ENCODE peak calls at places on chromosome 12, in nine cellular contexts. U is GM18507; L is NCI-H2171 treated with DMSO at 0.1 percent for 48 hours; G is testis; H is GM04504; Z is HFFc6; P is effector CD8-positive, alpha-beta T cell; X is lower leg skin; S is fibroblast of mammary gland. J is an unnamed sample.

GRCh38 chr12:125518074-125518473 is 452.8 kb downstream of the AACS start:
- DNase-seq in U (no peak), L (no peak), G (peak), H (no peak), Z (no peak), P (no peak), X (no peak), S (no peak), J (no peak)

GRCh38 chr12:9794484-9795063 is 32.7 kb upstream of the KLRF1 start:
- DNase-seq in U (no peak), L (no peak), G (no peak), H (no peak), Z (no peak), P (no peak), X (no peak), S (no peak), J (no peak)

GRCh38 chr12:47999816-48000215 is 4.5 kb downstream of the COL2A1 start:
- DNase-seq in U (no peak), L (no peak), G (no peak), H (no peak), Z (no peak), P (no peak), X (peak), S (no peak), J (no peak)

GRCh38 chr12:108320503-108321293 is 18.4 kb downstream of the CMKLR1 start:
- DNase-seq in U (no peak), L (peak), G (no peak), H (no peak), Z (no peak), P (no peak), X (no peak), S (no peak), J (no peak)

GRCh38 chr12:77213316-77213715 is 147.9 kb upstream of the E2F7 start:
- DNase-seq in U (no peak), L (no peak), G (no peak), H (no peak), Z (no peak), P (no peak), X (no peak), S (no peak), J (no peak)

GRCh38 chr12:10135126-10135525 is 5.1 kb upstream of the CLEC7A start:
- DNase-seq in U (no peak), L (no peak), G (no peak), H (no peak), Z (no peak), P (no peak), X (no peak), S (no peak), J (peak)

GRCh38 chr12:57452937-57453509 is 2.1 kb upstream of the INHBE start:
- DNase-seq in U (no peak), L (peak), G (peak), H (no peak), Z (peak), P (no peak), X (peak), S (peak), J (peak)

GRCh38 chr12:65494537-65494936 is 216.1 kb downstream of the MSRB3 start:
- DNase-seq in U (no peak), L (no peak), G (no peak), H (no peak), Z (no peak), P (no peak), X (no peak), S (no peak), J (peak)

GRCh38 chr12:78192979-78193378 is 362.3 kb downstream of the NAV3 start:
- DNase-seq in U (no peak), L (peak), G (no peak), H (no peak), Z (no peak), P (no peak), X (no peak), S (peak), J (peak)

GRCh38 chr12:104535383-104535782 is 78.6 kb downstream of the CHST11 start:
- DNase-seq in U (no peak), L (no peak), G (no peak), H (no peak), Z (no peak), P (no peak), X (no peak), S (peak), J (no peak)

GRCh38 chr12:24631691-24632090 is 317.2 kb downstream of the BCAT1 start:
- DNase-seq in U (no peak), L (no peak), G (no peak), H (no peak), Z (no peak), P (no peak), X (no peak), S (peak), J (no peak)

GRCh38 chr12:72368298-72368697 is 96.1 kb downstream of the TRHDE start:
- DNase-seq in U (no peak), L (no peak), G (no peak), H (no peak), Z (no peak), P (no peak), X (no peak), S (no peak), J (no peak)

GRCh38 chr12:89064780-89065179 is 287.5 kb downstream of the DUSP6 start:
- DNase-seq in U (no peak), L (no peak), G (no peak), H (peak), Z (peak), P (no peak), X (no peak), S (peak), J (peak)

J was measured in M059J.